ENCODE peak calls at places on chromosome 20, in nine cellular contexts. Q is heart right ventricle, X is ovary, B is HepG2, E is A673, N is psoas muscle, C is GM23248, Z is right lobe of liver, I is A549. J is an unnamed sample.

GRCh38 chr20:24694157-24694726 is 224.8 kb downstream of the SYNDIG1 start:
- DNase-seq in Q (peak), C (no peak), E (no peak), B (no peak), Z (peak), X (peak), N (no peak), I (no peak), J (no peak)

GRCh38 chr20:31579245-31579644 is 25.8 kb upstream of the ID1 start:
- DNase-seq in B (no peak), C (no peak), Z (no peak), X (no peak), E (no peak), N (no peak), Q (no peak), I (no peak), J (no peak)

GRCh38 chr20:56178219-56178618 is 70.3 kb upstream of the MC3R start:
- DNase-seq in C (no peak), B (no peak), N (no peak), I (no peak), Q (no peak), Z (no peak), E (no peak), X (no peak), J (no peak)

GRCh38 chr20:42082611-42083010 is 464.4 kb upstream of the CHD6 start:
- DNase-seq in E (peak), N (peak), C (peak), Q (peak), X (no peak), I (no peak), B (no peak), Z (no peak), J (peak)

GRCh38 chr20:45833883-45834796 is 541 bp downstream of the SNX21 start:
- DNase-seq in N (peak), E (peak), X (peak), B (peak), Z (peak), C (peak), Q (peak), I (peak), J (peak)

GRCh38 chr20:20073851-20074252 is 21.5 kb downstream of the CFAP61 start:
- DNase-seq in Z (no peak), I (no peak), E (no peak), C (no peak), Q (no peak), N (peak), X (no peak), B (no peak), J (no peak)

GRCh38 chr20:41213150-41213820 is 75.9 kb downstream of the PLCG1 start:
- DNase-seq in C (peak), B (no peak), Q (no peak), I (no peak), X (no peak), E (no peak), Z (no peak), N (no peak), J (peak)

GRCh38 chr20:25984933-25985332 is 288.3 kb upstream of the ZNF337 start:
- DNase-seq in C (peak), N (peak), I (no peak), Q (peak), B (no peak), X (peak), Z (no peak), E (peak), J (peak)

GRCh38 chr20:10946124-10946880 is 272.5 kb upstream of the JAG1 start:
- DNase-seq in I (no peak), X (no peak), E (no peak), C (no peak), N (no peak), B (no peak), Q (no peak), Z (no peak), J (no peak)

GRCh38 chr20:1619861-1620444 is at the start of gene SIRPB1:
- DNase-seq in E (peak), Q (no peak), N (no peak), I (no peak), B (peak), C (no peak), Z (no peak), X (no peak), J (no peak)

GRCh38 chr20:25669826-25670422 is 26.7 kb downstream of the ZNF337 start:
- DNase-seq in Q (no peak), I (no peak), C (peak), E (peak), Z (no peak), B (peak), N (peak), X (no peak), J (peak)

GRCh38 chr20:32474967-32475819 is 109.9 kb downstream of the NOL4L start:
- DNase-seq in I (peak), Q (peak), E (no peak), C (peak), Z (peak), B (peak), N (peak), X (peak), J (peak)

GRCh38 chr20:24699321-24700165 is 230.1 kb downstream of the SYNDIG1 start:
- DNase-seq in Q (no peak), X (no peak), E (no peak), I (no peak), Z (peak), C (peak), B (no peak), N (no peak), J (no peak)

GRCh38 chr20:45695496-45695895 is 6.3 kb upstream of the WFDC13 start:
- DNase-seq in C (peak), I (no peak), N (no peak), Q (no peak), B (no peak), Z (no peak), X (no peak), E (no peak), J (peak)

GRCh38 chr20:13200767-13201500 is 20.1 kb upstream of the ISM1 start:
- DNase-seq in Q (no peak), C (no peak), N (no peak), X (no peak), Z (no peak), I (no peak), B (no peak), E (peak), J (no peak)

GRCh38 chr20:63009044-63009961 is 2.5 kb upstream of the BHLHE23 start:
- DNase-seq in N (peak), B (peak), X (peak), I (peak), E (peak), C (peak), Z (peak), Q (peak), J (peak)
- H3K4me3 ChIP-seq in N (peak), B (peak), X (no peak), I (no peak), E (no peak), C (no peak), Z (no peak), Q (no peak), J (no peak)

GRCh38 chr20:17556842-17557674 is 12.8 kb upstream of the DSTN start:
- DNase-seq in B (no peak), X (peak), Q (peak), Z (peak), C (peak), I (no peak), E (no peak), N (peak), J (peak)

GRCh38 chr20:17557675-17558006 is 12.2 kb upstream of the DSTN start:
- DNase-seq in Z (no peak), Q (no peak), C (peak), B (peak), I (peak), N (no peak), X (no peak), E (no peak), J (peak)

GRCh38 chr20:17559338-17559737 is 10.5 kb upstream of the DSTN start:
- DNase-seq in Z (no peak), B (no peak), Q (no peak), X (no peak), E (no peak), N (no peak), C (no peak), I (no peak), J (no peak)

GRCh38 chr20:17558941-17559304 is 11.0 kb upstream of the DSTN start:
- DNase-seq in X (no peak), Z (no peak), Q (no peak), E (no peak), I (no peak), N (no peak), B (no peak), C (no peak), J (no peak)

DNA sequence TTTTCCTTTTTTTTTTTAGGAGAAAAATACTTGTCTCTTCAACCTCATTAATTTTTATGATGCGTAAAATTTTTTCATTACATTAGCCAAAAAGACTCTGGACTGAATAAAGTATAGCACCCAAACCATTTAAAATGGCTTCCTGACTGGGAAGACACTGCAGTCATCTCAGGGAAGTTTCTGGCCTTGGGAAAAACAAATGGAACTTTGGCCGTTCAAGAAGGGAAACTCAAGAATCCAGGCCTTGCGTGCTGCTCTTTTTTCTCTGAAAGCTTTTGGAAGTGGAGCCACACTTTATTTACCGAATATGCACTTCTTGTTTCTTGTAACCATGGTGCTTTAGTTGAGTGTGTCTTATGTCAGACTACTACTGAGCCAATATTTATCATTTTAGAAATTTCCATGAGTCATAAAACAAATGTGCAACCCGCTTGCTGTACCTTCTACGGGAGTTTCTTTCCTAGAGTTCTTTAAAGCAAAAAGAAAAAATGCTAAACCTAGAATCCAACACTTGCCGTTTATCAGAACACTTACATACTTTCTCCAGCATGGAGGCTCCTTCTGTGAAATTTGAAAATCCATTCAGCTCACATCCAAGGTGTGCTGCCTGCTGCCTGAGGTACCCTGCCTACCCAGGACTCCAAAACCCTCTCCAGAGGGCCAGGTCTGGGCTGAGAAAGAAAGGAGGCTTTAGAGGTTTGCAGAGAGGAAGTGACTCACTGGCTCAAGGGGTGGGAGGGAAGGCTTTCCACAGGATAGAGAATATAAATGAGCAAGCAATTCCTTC is 11.5 kb upstream of the DSTN start:
- DNase-seq in X (no peak), N (peak), I (peak), Q (peak), B (peak), Z (no peak), C (peak), E (peak), J (peak)
- H3K4me3 ChIP-seq in X (peak), N (no peak), I (peak), Q (no peak), B (peak), Z (no peak), C (peak), E (no peak), J (peak)

GRCh38 chr20:35489717-35490116 is 34.3 kb downstream of the CEP250 start:
- DNase-seq in Z (no peak), N (no peak), Q (no peak), B (no peak), X (no peak), E (no peak), C (no peak), I (no peak), J (no peak)
- H3K4me3 ChIP-seq in Z (no peak), N (no peak), Q (no peak), B (no peak), X (no peak), E (no peak), C (no peak), I (no peak), J (no peak)

GRCh38 chr20:48945840-48946514 is 24.5 kb downstream of the ARFGEF2 start:
- DNase-seq in N (no peak), Q (no peak), C (peak), E (no peak), B (no peak), I (no peak), Z (no peak), X (no peak), J (peak)
- H3K4me3 ChIP-seq in N (no peak), Q (no peak), C (no peak), E (no peak), B (no peak), I (no peak), Z (no peak), X (no peak), J (no peak)

GRCh38 chr20:59149678-59150504 is 13.7 kb upstream of the ZNF831 start:
- DNase-seq in B (no peak), X (no peak), N (peak), Q (peak), E (no peak), C (no peak), I (no peak), Z (no peak), J (no peak)
- H3K4me3 ChIP-seq in B (no peak), X (no peak), N (no peak), Q (no peak), E (no peak), C (no peak), I (no peak), Z (no peak), J (no peak)

DNA sequence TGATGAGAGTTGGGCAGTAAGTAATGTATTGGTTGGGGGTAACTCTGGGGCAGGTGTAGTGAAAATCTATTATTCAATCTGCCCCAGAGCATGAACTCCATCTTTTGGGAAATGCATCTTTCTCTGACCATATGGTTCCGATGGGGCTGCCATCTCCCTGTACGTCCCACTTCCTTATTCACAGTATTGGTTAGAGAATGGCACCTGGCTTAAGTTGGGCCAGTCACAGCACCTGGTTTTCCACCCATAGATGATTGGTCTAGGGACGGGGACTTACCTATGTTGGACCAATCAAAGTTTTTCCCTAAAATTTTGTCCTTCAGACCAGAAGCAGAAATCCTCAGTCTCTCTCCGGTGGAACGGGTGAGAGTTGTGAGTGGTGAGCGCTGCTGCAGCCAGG is 2.2 kb upstream of the RALY start:
- DNase-seq in Q (no peak), E (no peak), C (no peak), B (no peak), X (no peak), N (no peak), I (no peak), Z (no peak), J (no peak)
- H3K4me3 ChIP-seq in Q (no peak), E (no peak), C (no peak), B (peak), X (no peak), N (no peak), I (no peak), Z (no peak), J (no peak)

GRCh38 chr20:54086444-54087134 is 16.2 kb upstream of the BCAS1 start:
- DNase-seq in B (no peak), E (no peak), I (no peak), C (peak), Z (no peak), X (no peak), N (no peak), Q (no peak), J (peak)
- H3K4me3 ChIP-seq in B (no peak), E (no peak), I (no peak), C (peak), Z (no peak), X (no peak), N (no peak), Q (no peak), J (no peak)